ENCODE peak calls at places on chromosomes 12 and 14, in nine cellular contexts. One of them, this sample, is unnamed.

GRCh38 chr14:106509795-106510194 is 983.4 kb downstream of the TMEM121 start:
- DNase-seq in AG10803: no peak
- DNase-seq in progenitor cell of endocrine pancreas: no peak
- DNase-seq in PC-3: no peak
- DNase-seq in HFFc6: no peak
- DNase-seq in foreskin fibroblast: no peak
- DNase-seq in lower leg skin: no peak
- DNase-seq in IMR-90: no peak
- DNase-seq in DND-41: no peak
- DNase-seq in this sample: no peak

GRCh38 chr14:91961297-91962220 is 14.1 kb upstream of the FBLN5 start:
- DNase-seq in AG10803: no peak
- DNase-seq in progenitor cell of endocrine pancreas: no peak
- DNase-seq in PC-3: no peak
- DNase-seq in HFFc6: no peak
- DNase-seq in foreskin fibroblast: no peak
- DNase-seq in lower leg skin: no peak
- DNase-seq in IMR-90: no peak
- DNase-seq in DND-41: no peak
- DNase-seq in this sample: no peak

GRCh38 chr12:111438501-111438900 is 32.8 kb downstream of the SH2B3 start:
- DNase-seq in AG10803: peak
- DNase-seq in progenitor cell of endocrine pancreas: no peak
- DNase-seq in PC-3: peak
- DNase-seq in HFFc6: peak
- DNase-seq in foreskin fibroblast: no peak
- DNase-seq in lower leg skin: no peak
- DNase-seq in IMR-90: peak
- DNase-seq in DND-41: peak
- DNase-seq in this sample: peak

GRCh38 chr12:110743571-110744093 is 941 bp upstream of the PPP1CC start:
- DNase-seq in AG10803: no peak
- DNase-seq in progenitor cell of endocrine pancreas: peak
- DNase-seq in PC-3: peak
- DNase-seq in HFFc6: no peak
- DNase-seq in foreskin fibroblast: no peak
- DNase-seq in lower leg skin: peak
- DNase-seq in IMR-90: no peak
- DNase-seq in DND-41: no peak
- DNase-seq in this sample: no peak

GRCh38 chr12:91327889-91328288 is 145.3 kb upstream of the DCN start:
- DNase-seq in AG10803: peak
- DNase-seq in progenitor cell of endocrine pancreas: no peak
- DNase-seq in PC-3: peak
- DNase-seq in HFFc6: peak
- DNase-seq in foreskin fibroblast: peak
- DNase-seq in lower leg skin: no peak
- DNase-seq in IMR-90: peak
- DNase-seq in DND-41: no peak
- DNase-seq in this sample: no peak

GRCh38 chr12:19850341-19851065 is 411.2 kb downstream of the AEBP2 start:
- DNase-seq in AG10803: peak
- DNase-seq in progenitor cell of endocrine pancreas: no peak
- DNase-seq in PC-3: no peak
- DNase-seq in HFFc6: peak
- DNase-seq in foreskin fibroblast: no peak
- DNase-seq in lower leg skin: no peak
- DNase-seq in IMR-90: peak
- DNase-seq in DND-41: no peak
- DNase-seq in this sample: no peak

GRCh38 chr14:75220097-75220496 is 43.7 kb upstream of the TMED10 start:
- DNase-seq in AG10803: no peak
- DNase-seq in progenitor cell of endocrine pancreas: no peak
- DNase-seq in PC-3: no peak
- DNase-seq in HFFc6: no peak
- DNase-seq in foreskin fibroblast: no peak
- DNase-seq in lower leg skin: no peak
- DNase-seq in IMR-90: no peak
- DNase-seq in DND-41: no peak
- DNase-seq in this sample: no peak

GRCh38 chr14:79831198-79831890 is 380.0 kb downstream of the DIO2 start:
- DNase-seq in AG10803: peak
- DNase-seq in progenitor cell of endocrine pancreas: no peak
- DNase-seq in PC-3: no peak
- DNase-seq in HFFc6: no peak
- DNase-seq in foreskin fibroblast: peak
- DNase-seq in lower leg skin: no peak
- DNase-seq in IMR-90: peak
- DNase-seq in DND-41: no peak
- DNase-seq in this sample: no peak

GRCh38 chr14:59189281-59189821 is 884 bp downstream of the DAAM1 start:
- DNase-seq in AG10803: no peak
- DNase-seq in progenitor cell of endocrine pancreas: peak
- DNase-seq in PC-3: peak
- DNase-seq in HFFc6: peak
- DNase-seq in foreskin fibroblast: no peak
- DNase-seq in lower leg skin: peak
- DNase-seq in IMR-90: peak
- DNase-seq in DND-41: peak
- DNase-seq in this sample: peak

GRCh38 chr12:45959728-45960127 is 30.6 kb downstream of the SCAF11 start:
- DNase-seq in AG10803: no peak
- DNase-seq in progenitor cell of endocrine pancreas: no peak
- DNase-seq in PC-3: no peak
- DNase-seq in HFFc6: no peak
- DNase-seq in foreskin fibroblast: no peak
- DNase-seq in lower leg skin: no peak
- DNase-seq in IMR-90: no peak
- DNase-seq in DND-41: no peak
- DNase-seq in this sample: no peak

GRCh38 chr14:80901260-80901659 is 40.3 kb downstream of the CEP128 start:
- DNase-seq in AG10803: no peak
- DNase-seq in progenitor cell of endocrine pancreas: no peak
- DNase-seq in PC-3: peak
- DNase-seq in HFFc6: no peak
- DNase-seq in foreskin fibroblast: no peak
- DNase-seq in lower leg skin: no peak
- DNase-seq in IMR-90: no peak
- DNase-seq in DND-41: no peak
- DNase-seq in this sample: no peak

GRCh38 chr12:49030119-49030518 is 11.5 kb upstream of the PRKAG1 start:
- DNase-seq in AG10803: no peak
- DNase-seq in progenitor cell of endocrine pancreas: no peak
- DNase-seq in PC-3: no peak
- DNase-seq in HFFc6: no peak
- DNase-seq in foreskin fibroblast: no peak
- DNase-seq in lower leg skin: peak
- DNase-seq in IMR-90: no peak
- DNase-seq in DND-41: no peak
- DNase-seq in this sample: no peak

GRCh38 chr12:124764870-124765570 is 98.6 kb downstream of the SCARB1 start:
- DNase-seq in AG10803: peak
- DNase-seq in progenitor cell of endocrine pancreas: no peak
- DNase-seq in PC-3: no peak
- DNase-seq in HFFc6: peak
- DNase-seq in foreskin fibroblast: peak
- DNase-seq in lower leg skin: no peak
- DNase-seq in IMR-90: peak
- DNase-seq in DND-41: no peak
- DNase-seq in this sample: no peak

GRCh38 chr12:107801150-107801549 is 26.6 kb downstream of the ASCL4 start:
- DNase-seq in AG10803: peak
- DNase-seq in progenitor cell of endocrine pancreas: no peak
- DNase-seq in PC-3: no peak
- DNase-seq in HFFc6: no peak
- DNase-seq in foreskin fibroblast: no peak
- DNase-seq in lower leg skin: no peak
- DNase-seq in IMR-90: peak
- DNase-seq in DND-41: no peak
- DNase-seq in this sample: no peak

GRCh38 chr12:108580531-108580930 is 17.4 kb downstream of the TMEM119 start:
- DNase-seq in AG10803: no peak
- DNase-seq in progenitor cell of endocrine pancreas: no peak
- DNase-seq in PC-3: no peak
- DNase-seq in HFFc6: no peak
- DNase-seq in foreskin fibroblast: no peak
- DNase-seq in lower leg skin: no peak
- DNase-seq in IMR-90: no peak
- DNase-seq in DND-41: no peak
- DNase-seq in this sample: no peak

GRCh38 chr12:92506460-92506859 is 196.3 kb upstream of the PLEKHG7 start:
- DNase-seq in AG10803: peak
- DNase-seq in progenitor cell of endocrine pancreas: no peak
- DNase-seq in PC-3: no peak
- DNase-seq in HFFc6: no peak
- DNase-seq in foreskin fibroblast: no peak
- DNase-seq in lower leg skin: no peak
- DNase-seq in IMR-90: no peak
- DNase-seq in DND-41: no peak
- DNase-seq in this sample: no peak

GRCh38 chr14:53979141-53979673 is 22.6 kb upstream of the BMP4 start:
- DNase-seq in AG10803: peak
- DNase-seq in progenitor cell of endocrine pancreas: no peak
- DNase-seq in PC-3: no peak
- DNase-seq in HFFc6: peak
- DNase-seq in foreskin fibroblast: no peak
- DNase-seq in lower leg skin: no peak
- DNase-seq in IMR-90: no peak
- DNase-seq in DND-41: no peak
- DNase-seq in this sample: no peak

GRCh38 chr12:121888083-121888477 is 510 bp upstream of the PSMD9 start:
- DNase-seq in AG10803: no peak
- DNase-seq in progenitor cell of endocrine pancreas: no peak
- DNase-seq in PC-3: no peak
- DNase-seq in HFFc6: no peak
- DNase-seq in foreskin fibroblast: no peak
- DNase-seq in lower leg skin: no peak
- DNase-seq in IMR-90: no peak
- DNase-seq in DND-41: no peak
- DNase-seq in this sample: no peak
- TF ChIP-seq CTCF in AG10803: no peak
- TF ChIP-seq CTCF in progenitor cell of endocrine pancreas: no peak
- TF ChIP-seq CTCF in PC-3: peak
- TF ChIP-seq CTCF in HFFc6: no peak
- TF ChIP-seq CTCF in foreskin fibroblast: no peak
- TF ChIP-seq CTCF in lower leg skin: no peak
- TF ChIP-seq CTCF in IMR-90: no peak
- TF ChIP-seq CTCF in DND-41: no peak
- TF ChIP-seq CTCF in this sample: no peak

DNA sequence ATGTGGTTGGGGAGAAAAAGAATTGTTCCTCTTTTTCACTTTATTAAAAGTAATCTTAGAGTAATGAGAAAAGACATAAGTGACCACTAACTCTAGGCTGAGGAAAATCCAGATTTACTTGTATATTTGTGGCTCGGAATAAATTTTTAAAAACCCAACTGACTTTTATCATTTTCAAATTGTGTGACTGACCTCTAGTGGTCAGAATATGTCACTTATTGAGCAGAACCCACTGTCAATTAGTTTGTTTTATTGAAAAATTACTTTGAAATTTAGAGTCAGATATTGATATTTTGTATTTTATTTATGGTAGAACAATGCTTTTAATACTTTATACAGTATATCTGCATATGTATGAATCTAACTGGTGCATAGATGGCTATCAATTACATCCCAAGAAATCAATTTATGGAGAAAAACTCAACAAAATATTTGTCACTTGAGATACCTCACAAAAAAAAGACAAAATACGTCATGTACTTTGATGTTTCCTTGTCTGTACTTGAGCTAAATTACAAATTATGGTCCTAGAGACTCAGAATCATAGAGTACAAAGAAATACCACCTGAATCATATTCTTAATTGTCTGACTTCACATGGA is 229.4 kb downstream of the CNTN1 start:
- DNase-seq in AG10803: peak
- DNase-seq in progenitor cell of endocrine pancreas: no peak
- DNase-seq in PC-3: peak
- DNase-seq in HFFc6: peak
- DNase-seq in foreskin fibroblast: peak
- DNase-seq in lower leg skin: no peak
- DNase-seq in IMR-90: peak
- DNase-seq in DND-41: no peak
- DNase-seq in this sample: no peak
- TF ChIP-seq CTCF in AG10803: peak
- TF ChIP-seq CTCF in progenitor cell of endocrine pancreas: peak
- TF ChIP-seq CTCF in PC-3: peak
- TF ChIP-seq CTCF in HFFc6: peak
- TF ChIP-seq CTCF in foreskin fibroblast: peak
- TF ChIP-seq CTCF in lower leg skin: no peak
- TF ChIP-seq CTCF in IMR-90: peak
- TF ChIP-seq CTCF in DND-41: peak
- TF ChIP-seq CTCF in this sample: peak

GRCh38 chr12:118850244-118850825 is 131.0 kb upstream of the SRRM4 start:
- DNase-seq in AG10803: no peak
- DNase-seq in progenitor cell of endocrine pancreas: no peak
- DNase-seq in PC-3: peak
- DNase-seq in HFFc6: no peak
- DNase-seq in foreskin fibroblast: no peak
- DNase-seq in lower leg skin: no peak
- DNase-seq in IMR-90: no peak
- DNase-seq in DND-41: peak
- DNase-seq in this sample: no peak

GRCh38 chr12:118855858-118856257 is 125.5 kb upstream of the SRRM4 start:
- DNase-seq in AG10803: no peak
- DNase-seq in progenitor cell of endocrine pancreas: no peak
- DNase-seq in PC-3: no peak
- DNase-seq in HFFc6: no peak
- DNase-seq in foreskin fibroblast: no peak
- DNase-seq in lower leg skin: no peak
- DNase-seq in IMR-90: no peak
- DNase-seq in DND-41: no peak
- DNase-seq in this sample: no peak

DNA sequence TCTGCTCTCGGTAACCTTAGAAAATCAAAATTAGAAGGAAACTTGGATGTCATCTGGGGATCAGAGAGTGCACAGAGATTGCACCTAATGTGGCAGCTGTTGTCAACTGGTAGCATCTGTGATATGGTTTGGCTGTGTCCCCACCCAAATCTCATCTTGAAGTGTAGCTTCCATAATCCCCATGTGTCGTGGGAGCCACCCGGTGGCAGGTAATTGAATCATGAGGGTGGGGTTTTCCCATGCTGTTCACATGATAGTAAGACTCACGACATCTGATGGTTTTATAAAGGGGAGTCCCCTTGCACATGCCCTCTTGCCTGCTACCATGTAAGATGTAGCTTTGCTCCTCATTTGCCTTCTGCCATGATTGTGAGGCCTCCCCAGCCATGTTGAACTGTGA is 127.7 kb upstream of the SRRM4 start:
- DNase-seq in AG10803: no peak
- DNase-seq in progenitor cell of endocrine pancreas: no peak
- DNase-seq in PC-3: no peak
- DNase-seq in HFFc6: no peak
- DNase-seq in foreskin fibroblast: no peak
- DNase-seq in lower leg skin: no peak
- DNase-seq in IMR-90: no peak
- DNase-seq in DND-41: peak
- DNase-seq in this sample: no peak
- TF ChIP-seq CTCF in AG10803: no peak
- TF ChIP-seq CTCF in progenitor cell of endocrine pancreas: peak
- TF ChIP-seq CTCF in PC-3: no peak
- TF ChIP-seq CTCF in HFFc6: peak
- TF ChIP-seq CTCF in foreskin fibroblast: no peak
- TF ChIP-seq CTCF in lower leg skin: no peak
- TF ChIP-seq CTCF in IMR-90: no peak
- TF ChIP-seq CTCF in DND-41: peak
- TF ChIP-seq CTCF in this sample: no peak

GRCh38 chr12:14365294-14366210 is at the start of gene ATF7IP:
- DNase-seq in AG10803: peak
- DNase-seq in progenitor cell of endocrine pancreas: peak
- DNase-seq in PC-3: peak
- DNase-seq in HFFc6: peak
- DNase-seq in foreskin fibroblast: peak
- DNase-seq in lower leg skin: peak
- DNase-seq in IMR-90: peak
- DNase-seq in DND-41: peak
- DNase-seq in this sample: peak
- TF ChIP-seq CTCF in AG10803: peak
- TF ChIP-seq CTCF in progenitor cell of endocrine pancreas: peak
- TF ChIP-seq CTCF in PC-3: peak
- TF ChIP-seq CTCF in HFFc6: peak
- TF ChIP-seq CTCF in foreskin fibroblast: peak
- TF ChIP-seq CTCF in lower leg skin: no peak
- TF ChIP-seq CTCF in IMR-90: peak
- TF ChIP-seq CTCF in DND-41: peak
- TF ChIP-seq CTCF in this sample: peak

This sample was measured in CD4-positive, alpha-beta T cell.